ENCODE peak calls at places on chromosome 13, in six cellular contexts. B is H7, D is HS-5, Q is M059J, F is HFFc6, O is AG20443. Y is an unnamed sample.

GRCh38 chr13:82938644-82939043 is 943.6 kb downstream of the SLITRK1 start:
- DNase-seq in B (no peak), D (no peak), Q (no peak), F (no peak), O (no peak), Y (no peak)

GRCh38 chr13:40666905-40667621 is 622 bp upstream of the FOXO1 start:
- DNase-seq in B (peak), D (no peak), Q (peak), F (no peak), O (peak), Y (peak)

GRCh38 chr13:29140277-29140676 is 320.1 kb downstream of the MTUS2 start:
- DNase-seq in B (no peak), D (peak), Q (peak), F (peak), O (peak), Y (peak)

GRCh38 chr13:37701306-37701705 is 102.7 kb upstream of the POSTN start:
- DNase-seq in B (no peak), D (no peak), Q (peak), F (peak), O (peak), Y (no peak)

GRCh38 chr13:101915333-101915732 is 462.9 kb downstream of the ITGBL1 start:
- DNase-seq in B (peak), D (no peak), Q (no peak), F (no peak), O (no peak), Y (no peak)

GRCh38 chr13:22736768-22737092 is 444.0 kb upstream of the SGCG start:
- DNase-seq in B (no peak), D (no peak), Q (no peak), F (no peak), O (no peak), Y (no peak)

GRCh38 chr13:71054358-71054757 is 812.6 kb downstream of the DACH1 start:
- DNase-seq in B (no peak), D (no peak), Q (no peak), F (no peak), O (no peak), Y (no peak)

GRCh38 chr13:28349901-28350654 is 144.8 kb downstream of the FLT1 start:
- DNase-seq in B (no peak), D (no peak), Q (no peak), F (no peak), O (no peak), Y (no peak)

GRCh38 chr13:54945978-54946377 is 1917.4 kb downstream of the OLFM4 start:
- DNase-seq in B (no peak), D (no peak), Q (no peak), F (no peak), O (no peak), Y (no peak)

GRCh38 chr13:47945738-47946137 is 55.3 kb downstream of the SUCLA2 start:
- DNase-seq in B (no peak), D (peak), Q (no peak), F (no peak), O (peak), Y (no peak)

GRCh38 chr13:46961719-46962118 is 64.9 kb upstream of the HTR2A start:
- DNase-seq in B (no peak), D (peak), Q (peak), F (peak), O (peak), Y (no peak)

GRCh38 chr13:24495151-24495729 is 17.3 kb downstream of the PARP4 start:
- DNase-seq in B (no peak), D (no peak), Q (no peak), F (no peak), O (no peak), Y (no peak)

GRCh38 chr13:35923347-35923746 is 207.8 kb downstream of the DCLK1 start:
- DNase-seq in B (no peak), D (peak), Q (peak), F (peak), O (peak), Y (no peak)

GRCh38 chr13:29165840-29166239 is 345.7 kb downstream of the MTUS2 start:
- DNase-seq in B (no peak), D (no peak), Q (peak), F (peak), O (no peak), Y (no peak)

GRCh38 chr13:77184455-77184854 is 142.4 kb downstream of the MYCBP2 start:
- DNase-seq in B (no peak), D (no peak), Q (no peak), F (no peak), O (no peak), Y (no peak)

GRCh38 chr13:113598481-113598880 is 13.9 kb downstream of the TFDP1 start:
- DNase-seq in B (no peak), D (no peak), Q (no peak), F (no peak), O (no peak), Y (no peak)

GRCh38 chr13:76745246-76746200 is 140.7 kb downstream of the KCTD12 start:
- DNase-seq in B (no peak), D (no peak), Q (no peak), F (no peak), O (no peak), Y (no peak)

GRCh38 chr13:78993792-78994191 is 334.8 kb upstream of the OBI1 start:
- DNase-seq in B (no peak), D (no peak), Q (no peak), F (no peak), O (no peak), Y (no peak)

GRCh38 chr13:72875233-72875632 is 93.3 kb downstream of the PIBF1 start:
- DNase-seq in B (no peak), D (no peak), Q (peak), F (no peak), O (no peak), Y (no peak)

GRCh38 chr13:39273953-39274352 is 235.7 kb downstream of the NHLRC3 start:
- DNase-seq in B (peak), D (no peak), Q (peak), F (no peak), O (no peak), Y (no peak)

GRCh38 chr13:30690282-30691188 is 44.8 kb upstream of the ALOX5AP start:
- DNase-seq in B (no peak), D (peak), Q (peak), F (peak), O (peak), Y (no peak)

GRCh38 chr13:46211116-46211515 is 612 bp upstream of the LRRC63 start:
- DNase-seq in B (peak), D (no peak), Q (peak), F (no peak), O (no peak), Y (no peak)

GRCh38 chr13:104855581-104855980 is 1679.9 kb downstream of the EFNB2 start:
- DNase-seq in B (no peak), D (no peak), Q (no peak), F (no peak), O (no peak), Y (no peak)

GRCh38 chr13:43229506-43229905 is 206.1 kb downstream of the DNAJC15 start:
- DNase-seq in B (no peak), D (no peak), Q (peak), F (peak), O (peak), Y (no peak)

Y was measured in hypothalamus.